ENCODE peak calls at places on chromosomes 12 and 14, in ten cellular contexts. J, O, N, U, S, C, M, W, E and L are unnamed samples.

GRCh38 chr12:103966736-103967135 is 1.1 kb downstream of the TDG start:
- DNase-seq in C (no peak), O (no peak), J (no peak), U (no peak), W (no peak), E (no peak), S (peak; percentile 17), M (no peak), N (no peak), L (peak; percentile 39)

GRCh38 chr14:29030121-29030520 is 263.5 kb downstream of the FOXG1 start:
- DNase-seq in E (no peak), N (no peak), S (peak; percentile 1), U (no peak), W (no peak), O (no peak), C (peak; percentile 59), M (no peak), J (no peak), L (peak; percentile 6)

GRCh38 chr12:76012656-76013055 is 18.9 kb downstream of the PHLDA1 start:
- DNase-seq in J (no peak), M (no peak), W (no peak), S (no peak), C (no peak), E (no peak), U (no peak), O (no peak), N (no peak), L (no peak)

GRCh38 chr12:114696443-114697245 is 12.7 kb upstream of the TBX3 start:
- DNase-seq in N (no peak), W (no peak), C (no peak), J (no peak), U (no peak), O (no peak), S (no peak), M (no peak), E (no peak), L (no peak)

GRCh38 chr12:50317198-50317597 is 33.9 kb upstream of the LIMA1 start:
- DNase-seq in E (no peak), J (no peak), O (no peak), M (no peak), W (no peak), U (peak; percentile 37), C (no peak), S (no peak), N (no peak), L (no peak)

GRCh38 chr12:27083861-27084271 is 1.5 kb upstream of the C12orf71 start:
- DNase-seq in E (peak; percentile 5), J (no peak), W (no peak), M (no peak), S (peak; percentile 70), U (no peak), N (peak; percentile 48), O (no peak), C (peak; percentile 71), L (peak; percentile 77)

GRCh38 chr12:132481345-132481744 is 8.6 kb upstream of the FBRSL1 start:
- DNase-seq in S (no peak), O (no peak), J (no peak), N (no peak), E (no peak), W (no peak), C (no peak), M (no peak), U (no peak), L (no peak)

GRCh38 chr12:49555631-49556390 is 12.1 kb downstream of the MCRS1 start:
- DNase-seq in E (no peak), U (no peak), O (no peak), N (no peak), C (no peak), M (no peak), J (no peak), S (no peak), W (peak; percentile 23), L (no peak)

GRCh38 chr14:23085458-23085857 is 9.5 kb downstream of the ACIN1 start:
- DNase-seq in M (no peak), E (no peak), C (peak; percentile 27), U (no peak), J (no peak), W (no peak), N (no peak), S (no peak), O (no peak), L (no peak)

GRCh38 chr12:48002773-48003218 is 1.5 kb downstream of the COL2A1 start:
- DNase-seq in O (peak; percentile 58), M (no peak), E (peak; percentile 26), J (no peak), U (no peak), W (peak; percentile 77), C (peak; percentile 31), S (peak; percentile 58), N (peak; percentile 45), L (peak; percentile 45)

GRCh38 chr12:114733919-114734318 is 49.9 kb upstream of the TBX3 start:
- DNase-seq in N (no peak), O (no peak), W (no peak), M (no peak), C (no peak), E (no peak), J (no peak), U (no peak), S (no peak), L (no peak)

GRCh38 chr12:32666018-32666417 is 13.1 kb upstream of the DNM1L start:
- DNase-seq in N (no peak), C (no peak), M (no peak), S (no peak), W (no peak), U (no peak), J (no peak), O (no peak), E (no peak), L (no peak)
- H3K4me3 ChIP-seq in N (no peak overlapping the region), C (no peak overlapping the region), M (no peak overlapping the region), S (no peak overlapping the region), W (no peak overlapping the region), U (no peak overlapping the region), J (no peak overlapping the region), O (no peak overlapping the region), E (no peak overlapping the region), L (no peak overlapping the region)

DNA sequence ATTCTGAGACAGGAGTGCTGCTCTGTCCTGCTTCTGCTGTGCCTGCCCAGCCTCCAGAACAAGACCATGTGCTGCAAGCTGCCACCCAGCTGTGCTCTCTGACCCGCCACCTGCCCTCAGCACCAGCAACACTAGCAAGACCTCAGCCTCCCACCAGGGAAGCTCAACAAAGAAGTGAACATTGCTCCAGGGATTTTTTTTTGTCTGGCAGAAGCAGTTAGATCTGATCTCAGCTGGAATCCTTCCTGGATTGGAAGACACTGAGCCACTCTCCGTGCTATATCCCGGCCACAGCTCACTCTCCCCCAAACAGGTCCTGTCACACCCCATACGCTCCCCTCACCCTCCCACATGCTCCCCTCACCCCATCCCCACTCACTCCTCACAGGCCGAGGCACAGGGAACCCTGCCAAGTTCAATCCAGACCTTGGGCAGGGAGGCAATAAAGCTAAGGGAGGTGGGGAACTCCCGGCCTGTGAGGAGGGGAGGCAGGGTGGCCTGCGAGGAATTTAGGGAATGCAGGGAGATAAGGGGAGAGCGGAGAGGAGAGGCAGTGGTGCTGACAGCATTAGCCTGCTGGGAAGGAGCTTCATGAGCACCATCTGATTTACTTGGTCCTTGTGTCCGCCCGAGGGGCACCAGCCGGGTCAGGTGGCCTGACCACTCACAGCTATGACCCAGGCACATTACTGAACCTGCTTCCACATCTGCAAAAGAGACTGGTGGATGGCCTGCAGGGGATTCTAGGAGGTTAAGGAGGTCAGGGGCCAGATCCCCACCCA is 29.7 kb downstream of the CCDC85C start:
- DNase-seq in U (peak; percentile 76), C (peak; percentile 78), W (peak; percentile 69), N (peak; percentile 97), J (no peak), M (peak; percentile 66), O (peak; percentile 78), S (peak; percentile 50), E (peak; percentile 59), L (peak; percentile 92)
- H3K4me1 ChIP-seq in U (peaks cover 100% of the 10 kb centered on the region), C (peaks cover 63% of the 10 kb centered on the region), W (peaks cover 100% of the 10 kb centered on the region), N (peaks cover 57% of the 10 kb centered on the region), J (peaks cover 23% of the 10 kb centered on the region), M (peaks cover 51% of the 10 kb centered on the region), O (peaks cover 100% of the 10 kb centered on the region), S (peaks cover 80% of the 10 kb centered on the region), E (peaks cover 97% of the 10 kb centered on the region), L (peaks cover 85% of the 10 kb centered on the region)

GRCh38 chr12:112115259-112116045 is 6.9 kb upstream of the NAA25 start:
- DNase-seq in J (no peak), N (no peak), O (no peak), M (no peak), C (no peak), W (no peak), E (no peak), S (no peak), U (no peak), L (no peak)

GRCh38 chr12:112116232-112117060 is 7.9 kb upstream of the NAA25 start:
- DNase-seq in U (peak; percentile 69), J (peak; percentile 75), E (peak; percentile 82), M (peak; percentile 81), N (peak; percentile 95), S (peak; percentile 81), W (peak; percentile 82), C (peak; percentile 61), O (peak; percentile 85), L (peak; percentile 95)

GRCh38 chr12:112111931-112112330 is 3.3 kb upstream of the NAA25 start:
- DNase-seq in W (no peak), O (no peak), C (no peak), M (peak; percentile 62), U (peak; percentile 56), N (no peak), S (no peak), E (no peak), J (no peak), L (no peak)

GRCh38 chr12:112107728-112108447 is 695 bp downstream of the NAA25 start:
- DNase-seq in U (peak; percentile 36), C (no peak), J (peak; percentile 51), W (peak; percentile 63), M (no peak), E (peak; percentile 57), N (peak; percentile 79), O (peak; percentile 24), S (peak; percentile 58), L (peak; percentile 88)

DNA sequence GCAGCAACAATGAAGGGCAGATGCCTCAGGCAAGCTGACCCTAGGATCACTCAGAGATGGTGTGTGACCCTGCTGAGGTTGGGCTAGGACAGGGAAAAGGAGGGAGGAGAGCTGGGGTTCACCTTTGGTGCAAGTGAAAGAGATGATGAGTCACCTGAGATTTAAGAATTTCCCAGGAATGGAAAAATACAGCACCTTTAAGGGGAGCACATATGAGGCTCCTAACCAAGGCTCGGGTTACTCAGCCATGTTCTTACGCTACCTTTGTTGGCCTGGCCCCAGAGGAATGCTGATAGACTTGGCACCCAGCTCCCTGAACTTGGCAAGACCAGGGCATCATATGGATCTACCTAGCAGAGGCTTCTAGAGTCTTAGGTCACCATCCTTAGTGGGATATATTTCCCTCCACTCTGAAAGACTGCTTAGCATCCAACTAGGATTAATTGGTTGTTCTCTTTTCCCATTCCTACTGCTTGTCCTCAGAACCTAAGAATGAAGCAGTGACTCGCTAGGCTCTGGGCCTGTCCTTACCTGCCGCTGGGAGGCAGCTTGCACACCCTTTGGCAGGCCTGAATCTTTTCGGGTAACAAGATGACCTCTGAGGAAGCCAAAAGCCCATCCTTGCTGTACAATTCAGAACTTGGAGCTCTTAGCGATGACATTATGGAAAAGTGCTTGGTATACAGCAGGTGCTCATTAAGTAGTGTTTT is 4.0 kb upstream of the NAA25 start:
- DNase-seq in J (no peak), W (no peak), U (peak; percentile 86), S (no peak), C (no peak), O (peak; percentile 39), N (peak; percentile 56), E (no peak), M (peak; percentile 100), L (no peak)
- H3K27ac ChIP-seq in J (no peak overlapping the region), W (no peak overlapping the region), U (peak overlapping the region; percentile 98), S (no peak overlapping the region), C (no peak overlapping the region), O (no peak overlapping the region), N (no peak overlapping the region), E (no peak overlapping the region), M (peak overlapping the region; percentile 89), L (no peak overlapping the region)

GRCh38 chr12:115897718-115898117 is 379.8 kb downstream of the MED13L start:
- DNase-seq in J (no peak), E (no peak), W (no peak), C (peak; percentile 23), O (no peak), U (no peak), S (no peak), N (no peak), M (no peak), L (no peak)
- H3K4me3 ChIP-seq in J (no peak overlapping the region), E (no peak overlapping the region), W (no peak overlapping the region), C (no peak overlapping the region), O (no peak overlapping the region), U (no peak overlapping the region), S (no peak overlapping the region), N (no peak overlapping the region), M (no peak overlapping the region), L (no peak overlapping the region)